ENCODE peak calls at places on chromosomes 5 and 9, in ten cellular contexts. O is right lobe of liver, L is prostate gland, F is heart left ventricle, B is A549, E is uterus, C is IMR-90, X is HepG2, Z is ovary, N is spleen. M is an unnamed sample.

GRCh38 chr5:5250758-5251157 is 110.6 kb downstream of the ADAMTS16 start:
- DNase-seq in O (no peak), L (no peak), F (no peak), B (no peak), E (no peak), C (no peak), X (no peak), Z (no peak), N (no peak), M (no peak)

GRCh38 chr5:33170414-33170813 is 270.4 kb upstream of the TARS1 start:
- DNase-seq in O (no peak), L (no peak), F (no peak), B (peak), E (no peak), C (no peak), X (no peak), Z (no peak), N (no peak), M (no peak)

GRCh38 chr9:88661759-88662158 is 126.8 kb downstream of the NXNL2 start:
- DNase-seq in O (no peak), L (no peak), F (no peak), B (peak), E (no peak), C (no peak), X (peak), Z (no peak), N (no peak), M (no peak)

GRCh38 chr5:112372543-112372942 is 46.5 kb downstream of the EPB41L4A start:
- DNase-seq in O (no peak), L (no peak), F (no peak), B (peak), E (no peak), C (no peak), X (no peak), Z (no peak), N (no peak), M (no peak)

GRCh38 chr5:126676195-126676624 is 75.5 kb downstream of the PHAX start:
- DNase-seq in O (peak), L (peak), F (no peak), B (peak), E (peak), C (peak), X (peak), Z (peak), N (no peak), M (peak)

GRCh38 chr9:6567140-6567591 is 78.4 kb downstream of the GLDC start:
- DNase-seq in O (no peak), L (no peak), F (no peak), B (peak), E (no peak), C (peak), X (no peak), Z (no peak), N (no peak), M (no peak)

GRCh38 chr9:136953771-136954269 is 1.7 kb downstream of the LCN12 start:
- DNase-seq in O (no peak), L (no peak), F (no peak), B (no peak), E (no peak), C (no peak), X (no peak), Z (no peak), N (peak), M (no peak)

GRCh38 chr5:132221781-132222648 is 5.6 kb downstream of the P4HA2 start:
- DNase-seq in O (no peak), L (peak), F (peak), B (no peak), E (peak), C (peak), X (no peak), Z (peak), N (peak), M (no peak)

GRCh38 chr5:133882801-133883200 is 85.6 kb downstream of the C5orf15 start:
- DNase-seq in O (no peak), L (no peak), F (no peak), B (no peak), E (no peak), C (no peak), X (no peak), Z (no peak), N (no peak), M (no peak)

GRCh38 chr5:119318256-119318914 is 37.4 kb upstream of the TNFAIP8 start:
- DNase-seq in O (no peak), L (no peak), F (no peak), B (no peak), E (no peak), C (no peak), X (peak), Z (no peak), N (peak), M (peak)

GRCh38 chr9:126607731-126608130 is 6.0 kb upstream of the LMX1B start:
- DNase-seq in O (no peak), L (no peak), F (no peak), B (no peak), E (no peak), C (no peak), X (no peak), Z (no peak), N (no peak), M (no peak)

GRCh38 chr9:6973762-6974161 is 216.0 kb downstream of the KDM4C start:
- DNase-seq in O (no peak), L (no peak), F (no peak), B (no peak), E (no peak), C (peak), X (peak), Z (no peak), N (no peak), M (no peak)

GRCh38 chr5:147391781-147392180 is 118.1 kb downstream of the DPYSL3 start:
- DNase-seq in O (no peak), L (no peak), F (peak), B (peak), E (peak), C (peak), X (peak), Z (no peak), N (no peak), M (peak)

GRCh38 chr5:128276537-128277216 is 193.1 kb downstream of the SLC12A2 start:
- DNase-seq in O (no peak), L (no peak), F (no peak), B (no peak), E (no peak), C (peak), X (no peak), Z (no peak), N (no peak), M (no peak)

GRCh38 chr5:67364381-67364970 is 167.9 kb upstream of the CD180 start:
- DNase-seq in O (peak), L (no peak), F (no peak), B (no peak), E (no peak), C (no peak), X (no peak), Z (no peak), N (no peak), M (peak)

GRCh38 chr5:112795944-112796678 is 58.4 kb downstream of the APC start:
- DNase-seq in O (no peak), L (no peak), F (no peak), B (peak), E (no peak), C (no peak), X (peak), Z (no peak), N (no peak), M (no peak)

GRCh38 chr5:9265391-9266287 is 280.2 kb downstream of the SEMA5A start:
- DNase-seq in O (no peak), L (peak), F (peak), B (no peak), E (no peak), C (peak), X (no peak), Z (no peak), N (no peak), M (peak)

GRCh38 chr5:53381-54174 is 38.4 kb upstream of the PLEKHG4B start:
- DNase-seq in O (no peak), L (peak), F (no peak), B (peak), E (no peak), C (peak), X (no peak), Z (peak), N (no peak), M (peak)

GRCh38 chr9:126965541-126966428 is 51.2 kb downstream of the RALGPS1 start:
- DNase-seq in O (no peak), L (peak), F (peak), B (peak), E (peak), C (peak), X (peak), Z (peak), N (no peak), M (no peak)

GRCh38 chr5:111834926-111835599 is 78.1 kb upstream of the NREP start:
- DNase-seq in O (no peak), L (no peak), F (no peak), B (no peak), E (no peak), C (peak), X (no peak), Z (no peak), N (no peak), M (no peak)

GRCh38 chr9:86282979-86283535 is 719 bp upstream of the ISCA1 start:
- DNase-seq in O (no peak), L (no peak), F (no peak), B (no peak), E (no peak), C (peak), X (no peak), Z (no peak), N (peak), M (no peak)

GRCh38 chr9:91857291-91857781 is 92.7 kb downstream of the ROR2 start:
- DNase-seq in O (no peak), L (no peak), F (no peak), B (no peak), E (no peak), C (peak), X (no peak), Z (no peak), N (peak), M (no peak)

GRCh38 chr9:82601272-82601835 is 461.6 kb downstream of the RASEF start:
- DNase-seq in O (no peak), L (no peak), F (no peak), B (no peak), E (peak), C (peak), X (peak), Z (no peak), N (no peak), M (no peak)

GRCh38 chr5:164237531-164237930 is 732.1 kb downstream of the MAT2B start:
- DNase-seq in O (no peak), L (no peak), F (no peak), B (no peak), E (no peak), C (peak), X (no peak), Z (no peak), N (no peak), M (no peak)

GRCh38 chr9:109342878-109343277 is 22.0 kb upstream of the EPB41L4B start:
- DNase-seq in O (no peak), L (no peak), F (no peak), B (no peak), E (no peak), C (no peak), X (no peak), Z (no peak), N (no peak), M (no peak)

GRCh38 chr9:82549174-82549821 is 513.6 kb downstream of the RASEF start:
- DNase-seq in O (no peak), L (no peak), F (no peak), B (no peak), E (no peak), C (no peak), X (peak), Z (no peak), N (no peak), M (no peak)

GRCh38 chr9:133609311-133610098 is at the start of gene FAM163B:
- DNase-seq in O (no peak), L (peak), F (peak), B (no peak), E (no peak), C (peak), X (no peak), Z (peak), N (peak), M (peak)

GRCh38 chr9:26502311-26502710 is 390.3 kb downstream of the CAAP1 start:
- DNase-seq in O (no peak), L (no peak), F (no peak), B (no peak), E (no peak), C (no peak), X (no peak), Z (no peak), N (no peak), M (no peak)

GRCh38 chr5:78661691-78662090 is 13.1 kb upstream of the LHFPL2 start:
- DNase-seq in O (no peak), L (no peak), F (no peak), B (no peak), E (no peak), C (no peak), X (no peak), Z (no peak), N (no peak), M (no peak)

GRCh38 chr9:134591573-134591981 is 50.0 kb upstream of the COL5A1 start:
- DNase-seq in O (no peak), L (no peak), F (no peak), B (no peak), E (no peak), C (no peak), X (no peak), Z (no peak), N (no peak), M (no peak)

GRCh38 chr5:62112689-62113220 is 193.3 kb upstream of the KIF2A start:
- DNase-seq in O (no peak), L (no peak), F (no peak), B (no peak), E (no peak), C (no peak), X (no peak), Z (no peak), N (no peak), M (no peak)

GRCh38 chr9:115157245-115157674 is 39.3 kb upstream of the TNC start:
- DNase-seq in O (no peak), L (no peak), F (no peak), B (peak), E (peak), C (peak), X (no peak), Z (no peak), N (no peak), M (no peak)

GRCh38 chr9:27888661-27889295 is 315.5 kb upstream of the C9orf72 start:
- DNase-seq in O (peak), L (no peak), F (no peak), B (peak), E (no peak), C (no peak), X (peak), Z (no peak), N (peak), M (peak)

GRCh38 chr9:121692606-121693505 is 41.4 kb downstream of the DAB2IP start:
- DNase-seq in O (no peak), L (no peak), F (no peak), B (peak), E (no peak), C (peak), X (peak), Z (no peak), N (no peak), M (peak)

GRCh38 chr5:135977375-135977928 is 22.7 kb upstream of the LECT2 start:
- DNase-seq in O (peak), L (no peak), F (peak), B (peak), E (no peak), C (peak), X (no peak), Z (peak), N (peak), M (peak)

GRCh38 chr9:1994180-1994579 is 21.0 kb upstream of the SMARCA2 start:
- DNase-seq in O (no peak), L (no peak), F (no peak), B (no peak), E (no peak), C (no peak), X (no peak), Z (no peak), N (no peak), M (no peak)

GRCh38 chr9:19411316-19411715 is 2.5 kb downstream of the ACER2 start:
- DNase-seq in O (no peak), L (no peak), F (no peak), B (no peak), E (no peak), C (peak), X (no peak), Z (no peak), N (no peak), M (no peak)

GRCh38 chr5:155460501-155460931 is 447.0 kb downstream of the KIF4B start:
- DNase-seq in O (peak), L (no peak), F (no peak), B (no peak), E (no peak), C (no peak), X (peak), Z (no peak), N (no peak), M (no peak)

GRCh38 chr9:34809504-34810186 is 99.7 kb upstream of the CCL21 start:
- DNase-seq in O (no peak), L (peak), F (peak), B (peak), E (no peak), C (peak), X (no peak), Z (no peak), N (no peak), M (peak)

GRCh38 chr5:171306785-171307591 is 2.1 kb upstream of the TLX3 start:
- DNase-seq in O (no peak), L (no peak), F (no peak), B (no peak), E (no peak), C (no peak), X (no peak), Z (no peak), N (no peak), M (no peak)
- H3K4me3 ChIP-seq in O (no peak), L (no peak), F (no peak), B (no peak), E (no peak), C (no peak), X (no peak), Z (no peak), N (no peak), M (no peak)

DNA sequence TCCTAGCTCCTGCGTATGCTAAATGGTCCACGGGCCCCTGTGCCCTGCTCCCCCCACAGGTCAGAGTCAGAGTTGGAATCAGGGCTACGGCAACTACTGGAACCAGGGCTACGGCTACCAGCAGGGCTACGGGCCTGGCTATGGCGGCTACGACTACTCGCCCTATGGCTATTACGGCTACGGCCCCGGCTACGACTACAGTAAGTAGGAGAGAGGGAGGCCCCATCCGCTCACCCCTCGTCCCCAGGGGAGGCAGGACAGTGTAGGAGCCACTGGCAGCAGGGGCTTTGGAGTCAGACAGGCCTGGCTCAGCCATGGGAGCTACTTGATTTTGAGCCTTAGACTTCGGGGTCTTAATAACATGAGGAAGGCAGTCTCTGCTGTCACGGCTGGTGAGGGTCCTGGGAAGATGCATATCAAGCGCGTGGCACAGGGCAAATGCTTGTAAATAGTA is 5.8 kb downstream of the HNRNPAB start:
- DNase-seq in O (peak), L (no peak), F (peak), B (no peak), E (no peak), C (no peak), X (no peak), Z (no peak), N (peak), M (no peak)
- TF ChIP-seq POLR2A in O (no peak), L (no peak), F (no peak), B (no peak), E (no peak), C (no peak), X (no peak), Z (no peak), N (no peak), M (no peak)

GRCh38 chr9:129549139-129549538 is 71.8 kb downstream of the C9orf50 start:
- DNase-seq in O (no peak), L (no peak), F (peak), B (peak), E (no peak), C (no peak), X (peak), Z (no peak), N (no peak), M (peak)
- H3K27ac ChIP-seq in O (peak), L (peak), F (peak), B (peak), E (peak), C (no peak), X (peak), Z (peak), N (peak), M (peak)

DNA sequence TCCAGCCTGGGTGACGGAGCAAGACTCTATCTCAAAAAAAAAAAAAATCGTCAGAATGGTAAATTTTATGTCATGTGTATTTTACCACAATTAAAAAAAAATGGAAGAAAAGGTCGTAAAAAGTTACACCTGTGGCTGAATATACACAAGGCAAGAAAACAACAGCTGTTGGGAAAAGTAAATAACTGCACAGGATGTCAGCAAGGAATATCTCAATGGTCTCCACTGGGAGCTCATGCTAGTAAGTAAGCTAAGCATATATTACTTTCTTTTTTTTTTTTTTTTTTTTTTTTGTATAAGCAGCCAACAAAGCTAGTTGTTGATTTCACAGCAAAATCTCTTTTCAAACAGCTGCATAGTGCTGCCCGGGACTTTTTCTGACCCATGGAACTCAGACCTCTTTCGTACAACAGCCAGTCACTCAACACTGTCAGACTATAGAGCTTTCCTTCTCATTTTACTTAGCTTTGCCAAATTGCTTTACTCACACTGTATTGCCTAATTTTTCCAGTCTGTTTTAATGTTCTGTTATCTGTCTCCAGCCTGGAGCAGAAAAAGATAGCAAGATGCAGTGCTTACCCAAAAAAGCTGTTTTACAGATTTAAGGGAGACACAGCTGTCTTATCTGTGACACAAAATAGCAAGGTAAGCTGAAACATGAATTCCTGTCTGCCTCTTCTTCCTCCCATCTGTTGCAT is 175.9 kb downstream of the ENC1 start:
- DNase-seq in O (no peak), L (no peak), F (peak), B (no peak), E (no peak), C (peak), X (no peak), Z (no peak), N (no peak), M (no peak)
- H3K4me3 ChIP-seq in O (no peak), L (no peak), F (no peak), B (no peak), E (no peak), C (no peak), X (no peak), Z (no peak), N (no peak), M (no peak)

DNA sequence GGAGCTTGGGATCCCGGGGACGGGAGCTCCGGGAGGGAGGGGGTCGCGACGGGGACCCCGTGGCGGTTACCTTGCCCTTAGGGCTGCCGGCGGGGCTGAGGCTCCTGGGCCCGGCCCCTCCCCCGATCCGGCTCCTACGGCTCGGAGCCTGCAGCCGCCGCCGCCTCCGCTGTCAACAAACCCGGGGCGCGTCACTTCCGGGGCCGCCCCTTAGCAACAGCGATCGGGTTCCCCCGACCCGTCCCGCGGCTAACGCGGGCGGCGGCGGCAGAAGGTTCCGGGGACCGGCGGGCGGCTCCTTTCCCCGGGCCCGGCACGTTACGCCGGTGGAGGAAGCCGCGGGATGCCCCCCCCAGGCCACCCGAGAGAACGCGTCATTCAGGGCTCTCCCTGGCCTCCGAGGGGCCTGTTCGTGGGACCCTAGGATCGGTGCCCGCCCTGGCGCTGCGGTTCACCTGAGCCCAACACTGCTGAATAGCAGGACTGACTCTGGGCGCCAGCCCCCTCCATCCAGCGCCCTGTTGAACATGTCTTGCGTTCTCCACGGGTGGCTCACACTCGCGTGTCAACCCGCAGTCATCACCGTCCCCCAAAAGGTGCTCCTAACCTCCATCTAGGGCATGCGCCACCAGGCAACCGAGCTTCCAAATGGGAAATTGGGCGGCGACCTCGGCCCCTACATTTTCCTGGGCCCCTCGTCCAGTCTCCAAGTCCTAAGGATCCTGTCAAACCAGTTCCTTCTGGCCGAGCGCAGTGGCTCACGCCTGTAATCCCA is at the start of gene ZER1:
- DNase-seq in O (peak), L (peak), F (peak), B (peak), E (peak), C (peak), X (peak), Z (peak), N (peak), M (peak)
- TF ChIP-seq POLR2A in O (peak), L (peak), F (peak), B (peak), E (peak), C (peak), X (peak), Z (peak), N (peak), M (peak)